ENCODE peak calls at places on chromosome 19, in eight cellular contexts. E is GM23338, A is AG04450, X is hypothalamus, H is midbrain, G is left ventricle myocardium inferior, S is fibroblast of the conjunctiva, U is T-helper 17 cell. Y is an unnamed sample.

GRCh38 chr19:33241530-33242101 is 16.0 kb upstream of the SLC7A10 start:
- DNase-seq in E (peak), A (no peak), X (no peak), H (no peak), G (no peak), S (no peak), U (no peak), Y (peak)

GRCh38 chr19:18792661-18793060 is 1.6 kb upstream of the COMP start:
- DNase-seq in E (no peak), A (no peak), X (no peak), H (no peak), G (no peak), S (no peak), U (no peak), Y (no peak)

GRCh38 chr19:58355215-58355796 is 2.0 kb upstream of the A1BG start:
- DNase-seq in E (no peak), A (no peak), X (no peak), H (no peak), G (no peak), S (no peak), U (no peak), Y (no peak)

GRCh38 chr19:47881757-47882156 is 4.4 kb downstream of the SULT2A1 start:
- DNase-seq in E (peak), A (no peak), X (no peak), H (no peak), G (no peak), S (no peak), U (no peak), Y (peak)

GRCh38 chr19:49786432-49786831 is 19.6 kb downstream of the AP2A1 start:
- DNase-seq in E (no peak), A (no peak), X (no peak), H (no peak), G (no peak), S (peak), U (no peak), Y (peak)

GRCh38 chr19:947707-948533 is 22.1 kb downstream of the ARID3A start:
- DNase-seq in E (no peak), A (no peak), X (peak), H (peak), G (peak), S (no peak), U (no peak), Y (no peak)

GRCh38 chr19:48113190-48113917 is 2.7 kb upstream of the PLA2G4C start:
- DNase-seq in E (no peak), A (no peak), X (no peak), H (no peak), G (no peak), S (no peak), U (no peak), Y (peak)

GRCh38 chr19:33778089-33778791 is 18.4 kb upstream of the KCTD15 start:
- DNase-seq in E (peak), A (no peak), X (peak), H (peak), G (peak), S (peak), U (peak), Y (peak)

GRCh38 chr19:17766543-17767131 is 15.4 kb downstream of the FCHO1 start:
- DNase-seq in E (peak), A (peak), X (peak), H (peak), G (peak), S (peak), U (no peak), Y (peak)

GRCh38 chr19:51226068-51226467 is 1.2 kb downstream of the CD33 start:
- DNase-seq in E (no peak), A (no peak), X (no peak), H (no peak), G (no peak), S (no peak), U (no peak), Y (no peak)

GRCh38 chr19:51706296-51706695 is 13.2 kb downstream of the SPACA6 start:
- DNase-seq in E (no peak), A (no peak), X (no peak), H (no peak), G (no peak), S (no peak), U (no peak), Y (no peak)

Y was measured in H7.